ENCODE peak calls at places on chromosomes 7 and 10, in nine cellular contexts. L is NCI-H226; T is brain microvascular endothelial cell; G is fibroblast of the aortic adventitia; R is stimulated activated CD4-positive, alpha-beta T cell treated with anti-CD3 and anti-CD28 coated beads, Interleukin-15, amount 100 ng/mL, for 1 hour; V is H9; N is stimulated activated naive CD8-positive, alpha-beta T cell treated with anti-CD3 and anti-CD28 coated beads, Interleukin-15, amount 100 ng/mL, for 72 hours; M is AG04449; F is hepatic stellate cell. B is an unnamed sample.

GRCh38 chr7:12357508-12357907 is 46.2 kb downstream of the VWDE start:
- DNase-seq in L (no peak), T (no peak), G (no peak), R (no peak), V (no peak), N (no peak), M (no peak), F (no peak), B (no peak)

GRCh38 chr7:91656486-91657237 is 223.8 kb downstream of the MTERF1 start:
- DNase-seq in L (peak), T (no peak), G (peak), R (no peak), V (no peak), N (no peak), M (no peak), F (no peak), B (no peak)

GRCh38 chr10:95305606-95306385 is 15.0 kb upstream of the PDLIM1 start:
- DNase-seq in L (peak), T (no peak), G (no peak), R (no peak), V (no peak), N (no peak), M (no peak), F (no peak), B (no peak)

GRCh38 chr7:129311429-129311828 is 86.6 kb downstream of the AHCYL2 start:
- DNase-seq in L (no peak), T (no peak), G (no peak), R (no peak), V (no peak), N (no peak), M (no peak), F (no peak), B (no peak)

GRCh38 chr7:33916357-33917081 is 11.2 kb downstream of the BMPER start:
- DNase-seq in L (peak), T (no peak), G (no peak), R (no peak), V (no peak), N (no peak), M (no peak), F (no peak), B (no peak)

GRCh38 chr10:35924726-35925125 is 282.6 kb upstream of the FZD8 start:
- DNase-seq in L (no peak), T (no peak), G (no peak), R (no peak), V (no peak), N (no peak), M (no peak), F (no peak), B (no peak)

GRCh38 chr7:159127691-159128642 is 16.7 kb downstream of the VIPR2 start:
- DNase-seq in L (no peak), T (no peak), G (no peak), R (no peak), V (peak), N (no peak), M (no peak), F (no peak), B (no peak)

GRCh38 chr10:60944159-60944909 is at the start of gene RHOBTB1:
- DNase-seq in L (peak), T (peak), G (peak), R (no peak), V (peak), N (peak), M (no peak), F (peak), B (peak)

GRCh38 chr10:91694170-91694794 is 61.4 kb upstream of the PPP1R3C start:
- DNase-seq in L (no peak), T (peak), G (peak), R (no peak), V (no peak), N (peak), M (no peak), F (peak), B (no peak)

GRCh38 chr10:69087600-69088470 is at the start of gene SRGN:
- DNase-seq in L (no peak), T (peak), G (peak), R (no peak), V (no peak), N (peak), M (peak), F (peak), B (peak)

GRCh38 chr10:101779544-101780186 is 3.6 kb downstream of the NPM3 start:
- DNase-seq in L (no peak), T (peak), G (peak), R (peak), V (peak), N (peak), M (no peak), F (peak), B (peak)

GRCh38 chr7:41709621-41710020 is 6.7 kb upstream of the INHBA start:
- DNase-seq in L (peak), T (peak), G (peak), R (no peak), V (no peak), N (no peak), M (peak), F (peak), B (no peak)

GRCh38 chr7:50706469-50706937 is 76.2 kb downstream of the GRB10 start:
- DNase-seq in L (peak), T (no peak), G (peak), R (no peak), V (no peak), N (no peak), M (no peak), F (no peak), B (no peak)

GRCh38 chr7:128886391-128887168 is 23.9 kb downstream of the ATP6V1F start:
- DNase-seq in L (no peak), T (no peak), G (no peak), R (no peak), V (no peak), N (no peak), M (no peak), F (no peak), B (no peak)

GRCh38 chr10:62069452-62070191 is 168.1 kb downstream of the ARID5B start:
- DNase-seq in L (no peak), T (no peak), G (no peak), R (no peak), V (no peak), N (no peak), M (no peak), F (no peak), B (no peak)

GRCh38 chr7:48168159-48168558 is 3.1 kb upstream of the ABCA13 start:
- DNase-seq in L (peak), T (peak), G (peak), R (no peak), V (no peak), N (no peak), M (no peak), F (no peak), B (no peak)

GRCh38 chr7:34155225-34155908 is 250.0 kb downstream of the BMPER start:
- DNase-seq in L (peak), T (peak), G (peak), R (no peak), V (no peak), N (no peak), M (peak), F (peak), B (no peak)

GRCh38 chr10:52212062-52212461 is 102.0 kb upstream of the DKK1 start:
- DNase-seq in L (no peak), T (no peak), G (peak), R (no peak), V (no peak), N (no peak), M (no peak), F (no peak), B (no peak)

GRCh38 chr7:99451936-99452335 is 13.2 kb downstream of the CPSF4 start:
- DNase-seq in L (no peak), T (no peak), G (no peak), R (no peak), V (no peak), N (no peak), M (no peak), F (no peak), B (no peak)

GRCh38 chr10:15824498-15824897 is 35.8 kb downstream of the MINDY3 start:
- DNase-seq in L (no peak), T (no peak), G (peak), R (no peak), V (no peak), N (no peak), M (no peak), F (no peak), B (no peak)

B was measured in activated naive CD8-positive, alpha-beta T cell treated with anti-CD3 and anti-CD28 coated beads for 36 hours.